ENCODE peak calls at places on chromosomes 3 and 15, in eight cellular contexts. One of them, this sample, is unnamed.

GRCh38 chr3:194168994-194169393 is 33.0 kb downstream of the HES1 start:
- DNase-seq in glutamatergic neuron: no peak
- DNase-seq in left cardiac atrium: no peak
- DNase-seq in BJ: no peak
- DNase-seq in tibial artery: no peak
- DNase-seq in NAMALWA: no peak
- DNase-seq in activated CD4-positive, alpha-beta T cell treated with anti-CD3 and anti-CD28 coated beads, Interleukin-2, amount 50 U/mL, for 1 hour: no peak
- DNase-seq in hepatocyte: no peak
- DNase-seq in this sample: no peak

GRCh38 chr15:29925227-29926082 is 103.2 kb upstream of the TJP1 start:
- DNase-seq in left cardiac atrium: peak; percentile 78
- DNase-seq in glutamatergic neuron: peak; percentile 92
- DNase-seq in tibial artery: peak; percentile 64
- DNase-seq in NAMALWA: peak; percentile 68
- DNase-seq in activated CD4-positive, alpha-beta T cell treated with anti-CD3 and anti-CD28 coated beads, Interleukin-2, amount 50 U/mL, for 1 hour: peak; percentile 23
- DNase-seq in hepatocyte: peak; percentile 87
- DNase-seq in BJ: no peak
- DNase-seq in this sample: no peak

GRCh38 chr15:67025719-67026118 is 39.7 kb upstream of the SMAD3 start:
- DNase-seq in hepatocyte: no peak
- DNase-seq in BJ: no peak
- DNase-seq in activated CD4-positive, alpha-beta T cell treated with anti-CD3 and anti-CD28 coated beads, Interleukin-2, amount 50 U/mL, for 1 hour: no peak
- DNase-seq in tibial artery: peak; percentile 60
- DNase-seq in glutamatergic neuron: no peak
- DNase-seq in NAMALWA: no peak
- DNase-seq in left cardiac atrium: peak; percentile 72
- DNase-seq in this sample: peak; percentile 28

GRCh38 chr15:48537277-48538113 is 108.0 kb downstream of the FBN1 start:
- DNase-seq in glutamatergic neuron: no peak
- DNase-seq in tibial artery: no peak
- DNase-seq in left cardiac atrium: no peak
- DNase-seq in BJ: no peak
- DNase-seq in hepatocyte: no peak
- DNase-seq in activated CD4-positive, alpha-beta T cell treated with anti-CD3 and anti-CD28 coated beads, Interleukin-2, amount 50 U/mL, for 1 hour: no peak
- DNase-seq in NAMALWA: no peak
- DNase-seq in this sample: no peak

GRCh38 chr15:41782486-41783271 is 8.4 kb downstream of the MAPKBP1 start:
- DNase-seq in NAMALWA: peak; percentile 77
- DNase-seq in hepatocyte: no peak
- DNase-seq in BJ: no peak
- DNase-seq in glutamatergic neuron: no peak
- DNase-seq in activated CD4-positive, alpha-beta T cell treated with anti-CD3 and anti-CD28 coated beads, Interleukin-2, amount 50 U/mL, for 1 hour: no peak
- DNase-seq in left cardiac atrium: no peak
- DNase-seq in tibial artery: no peak
- DNase-seq in this sample: no peak

GRCh38 chr3:194137314-194138097 is 1.6 kb downstream of the HES1 start:
- DNase-seq in tibial artery: peak; percentile 73
- DNase-seq in glutamatergic neuron: peak; percentile 42
- DNase-seq in hepatocyte: peak; percentile 71
- DNase-seq in left cardiac atrium: peak; percentile 73
- DNase-seq in BJ: no peak
- DNase-seq in activated CD4-positive, alpha-beta T cell treated with anti-CD3 and anti-CD28 coated beads, Interleukin-2, amount 50 U/mL, for 1 hour: peak; percentile 32
- DNase-seq in NAMALWA: peak; percentile 83
- DNase-seq in this sample: peak; percentile 35

GRCh38 chr15:40782609-40783227 is 12.9 kb downstream of the C15orf62 start:
- DNase-seq in left cardiac atrium: no peak
- DNase-seq in BJ: no peak
- DNase-seq in hepatocyte: peak; percentile 86
- DNase-seq in NAMALWA: peak; percentile 86
- DNase-seq in tibial artery: no peak
- DNase-seq in activated CD4-positive, alpha-beta T cell treated with anti-CD3 and anti-CD28 coated beads, Interleukin-2, amount 50 U/mL, for 1 hour: peak; percentile 80
- DNase-seq in glutamatergic neuron: peak; percentile 81
- DNase-seq in this sample: no peak

GRCh38 chr15:74422723-74423442 is 10.9 kb downstream of the SEMA7A start:
- DNase-seq in tibial artery: no peak
- DNase-seq in glutamatergic neuron: no peak
- DNase-seq in BJ: peak; percentile 44
- DNase-seq in left cardiac atrium: no peak
- DNase-seq in hepatocyte: no peak
- DNase-seq in activated CD4-positive, alpha-beta T cell treated with anti-CD3 and anti-CD28 coated beads, Interleukin-2, amount 50 U/mL, for 1 hour: no peak
- DNase-seq in NAMALWA: no peak
- DNase-seq in this sample: no peak

GRCh38 chr3:85483986-85484385 is 525.2 kb downstream of the CADM2 start:
- DNase-seq in activated CD4-positive, alpha-beta T cell treated with anti-CD3 and anti-CD28 coated beads, Interleukin-2, amount 50 U/mL, for 1 hour: no peak
- DNase-seq in NAMALWA: no peak
- DNase-seq in BJ: no peak
- DNase-seq in hepatocyte: no peak
- DNase-seq in glutamatergic neuron: no peak
- DNase-seq in tibial artery: no peak
- DNase-seq in left cardiac atrium: no peak
- DNase-seq in this sample: no peak

GRCh38 chr3:68306571-68306970 is 625.8 kb downstream of the TAFA4 start:
- DNase-seq in glutamatergic neuron: no peak
- DNase-seq in BJ: no peak
- DNase-seq in hepatocyte: peak; percentile 74
- DNase-seq in left cardiac atrium: no peak
- DNase-seq in tibial artery: no peak
- DNase-seq in activated CD4-positive, alpha-beta T cell treated with anti-CD3 and anti-CD28 coated beads, Interleukin-2, amount 50 U/mL, for 1 hour: no peak
- DNase-seq in NAMALWA: peak; percentile 10
- DNase-seq in this sample: no peak

GRCh38 chr3:45204136-45204535 is 22.0 kb downstream of the TMEM158 start:
- DNase-seq in glutamatergic neuron: no peak
- DNase-seq in NAMALWA: no peak
- DNase-seq in BJ: no peak
- DNase-seq in left cardiac atrium: no peak
- DNase-seq in hepatocyte: peak; percentile 33
- DNase-seq in activated CD4-positive, alpha-beta T cell treated with anti-CD3 and anti-CD28 coated beads, Interleukin-2, amount 50 U/mL, for 1 hour: no peak
- DNase-seq in tibial artery: no peak
- DNase-seq in this sample: no peak

GRCh38 chr3:21484323-21485154 is 266.5 kb downstream of the ZNF385D start:
- DNase-seq in hepatocyte: peak; percentile 81
- DNase-seq in left cardiac atrium: peak; percentile 35
- DNase-seq in activated CD4-positive, alpha-beta T cell treated with anti-CD3 and anti-CD28 coated beads, Interleukin-2, amount 50 U/mL, for 1 hour: no peak
- DNase-seq in tibial artery: peak; percentile 30
- DNase-seq in NAMALWA: peak; percentile 64
- DNase-seq in glutamatergic neuron: peak; percentile 61
- DNase-seq in BJ: no peak
- DNase-seq in this sample: peak; percentile 58

GRCh38 chr3:17639257-17639656 is 103.2 kb downstream of the TBC1D5 start:
- DNase-seq in NAMALWA: no peak
- DNase-seq in activated CD4-positive, alpha-beta T cell treated with anti-CD3 and anti-CD28 coated beads, Interleukin-2, amount 50 U/mL, for 1 hour: no peak
- DNase-seq in left cardiac atrium: no peak
- DNase-seq in hepatocyte: no peak
- DNase-seq in glutamatergic neuron: no peak
- DNase-seq in tibial artery: no peak
- DNase-seq in BJ: peak; percentile 26
- DNase-seq in this sample: no peak

GRCh38 chr15:67050062-67050461 is 15.3 kb upstream of the SMAD3 start:
- DNase-seq in left cardiac atrium: no peak
- DNase-seq in NAMALWA: no peak
- DNase-seq in hepatocyte: no peak
- DNase-seq in tibial artery: no peak
- DNase-seq in activated CD4-positive, alpha-beta T cell treated with anti-CD3 and anti-CD28 coated beads, Interleukin-2, amount 50 U/mL, for 1 hour: no peak
- DNase-seq in BJ: no peak
- DNase-seq in glutamatergic neuron: no peak
- DNase-seq in this sample: no peak

GRCh38 chr15:37765809-37766208 is 168.6 kb upstream of the TMCO5A start:
- DNase-seq in NAMALWA: no peak
- DNase-seq in activated CD4-positive, alpha-beta T cell treated with anti-CD3 and anti-CD28 coated beads, Interleukin-2, amount 50 U/mL, for 1 hour: no peak
- DNase-seq in BJ: no peak
- DNase-seq in hepatocyte: peak; percentile 6
- DNase-seq in left cardiac atrium: no peak
- DNase-seq in tibial artery: no peak
- DNase-seq in glutamatergic neuron: peak; percentile 57
- DNase-seq in this sample: no peak

GRCh38 chr15:69679623-69680228 is 227.1 kb downstream of the RPLP1 start:
- DNase-seq in glutamatergic neuron: no peak
- DNase-seq in activated CD4-positive, alpha-beta T cell treated with anti-CD3 and anti-CD28 coated beads, Interleukin-2, amount 50 U/mL, for 1 hour: no peak
- DNase-seq in hepatocyte: no peak
- DNase-seq in NAMALWA: no peak
- DNase-seq in tibial artery: no peak
- DNase-seq in BJ: no peak
- DNase-seq in left cardiac atrium: no peak
- DNase-seq in this sample: no peak

GRCh38 chr15:95843241-95843851 is 487.2 kb upstream of the NR2F2 start:
- DNase-seq in BJ: peak; percentile 59
- DNase-seq in glutamatergic neuron: no peak
- DNase-seq in NAMALWA: no peak
- DNase-seq in hepatocyte: no peak
- DNase-seq in tibial artery: no peak
- DNase-seq in activated CD4-positive, alpha-beta T cell treated with anti-CD3 and anti-CD28 coated beads, Interleukin-2, amount 50 U/mL, for 1 hour: no peak
- DNase-seq in left cardiac atrium: no peak
- DNase-seq in this sample: peak; percentile 8

GRCh38 chr3:143885803-143886427 is 37.6 kb upstream of the SLC9A9 start:
- DNase-seq in left cardiac atrium: no peak
- DNase-seq in tibial artery: no peak
- DNase-seq in hepatocyte: peak; percentile 41
- DNase-seq in activated CD4-positive, alpha-beta T cell treated with anti-CD3 and anti-CD28 coated beads, Interleukin-2, amount 50 U/mL, for 1 hour: peak; percentile 2
- DNase-seq in BJ: no peak
- DNase-seq in glutamatergic neuron: no peak
- DNase-seq in NAMALWA: peak; percentile 84
- DNase-seq in this sample: peak; percentile 12

GRCh38 chr15:51270706-51271105 is 67.7 kb downstream of the CYP19A1 start:
- DNase-seq in BJ: no peak
- DNase-seq in NAMALWA: no peak
- DNase-seq in glutamatergic neuron: no peak
- DNase-seq in hepatocyte: no peak
- DNase-seq in tibial artery: no peak
- DNase-seq in activated CD4-positive, alpha-beta T cell treated with anti-CD3 and anti-CD28 coated beads, Interleukin-2, amount 50 U/mL, for 1 hour: no peak
- DNase-seq in left cardiac atrium: no peak
- DNase-seq in this sample: no peak

GRCh38 chr15:25329685-25330084 is 109.1 kb downstream of the UBE3A start:
- DNase-seq in NAMALWA: peak; percentile 84
- DNase-seq in hepatocyte: no peak
- DNase-seq in activated CD4-positive, alpha-beta T cell treated with anti-CD3 and anti-CD28 coated beads, Interleukin-2, amount 50 U/mL, for 1 hour: no peak
- DNase-seq in glutamatergic neuron: no peak
- DNase-seq in tibial artery: no peak
- DNase-seq in BJ: no peak
- DNase-seq in left cardiac atrium: no peak
- DNase-seq in this sample: no peak

GRCh38 chr15:49888727-49889126 is 230.3 kb downstream of the ATP8B4 start:
- DNase-seq in BJ: no peak
- DNase-seq in activated CD4-positive, alpha-beta T cell treated with anti-CD3 and anti-CD28 coated beads, Interleukin-2, amount 50 U/mL, for 1 hour: no peak
- DNase-seq in left cardiac atrium: no peak
- DNase-seq in glutamatergic neuron: no peak
- DNase-seq in NAMALWA: no peak
- DNase-seq in tibial artery: no peak
- DNase-seq in hepatocyte: no peak
- DNase-seq in this sample: no peak

GRCh38 chr3:184459355-184459754 is 79.5 kb downstream of the CHRD start:
- DNase-seq in left cardiac atrium: peak; percentile 28
- DNase-seq in activated CD4-positive, alpha-beta T cell treated with anti-CD3 and anti-CD28 coated beads, Interleukin-2, amount 50 U/mL, for 1 hour: no peak
- DNase-seq in BJ: no peak
- DNase-seq in hepatocyte: no peak
- DNase-seq in NAMALWA: no peak
- DNase-seq in tibial artery: no peak
- DNase-seq in glutamatergic neuron: no peak
- DNase-seq in this sample: peak; percentile 69